ENCODE peak calls at places on chromosomes 7 and 10, in nine cellular contexts. Z is Panc1, F is mesothelial cell of epicardium, W is endodermal cell, R is mucosa of descending colon, H is HFF-Myc, E is psoas muscle, S is BJ, V is heart left ventricle. P is an unnamed sample.

GRCh38 chr7:68720722-68721121 is 877.6 kb upstream of the AUTS2 start:
- DNase-seq in Z (no peak), F (no peak), W (no peak), R (no peak), H (no peak), E (no peak), S (no peak), V (no peak), P (no peak)

GRCh38 chr7:117665393-117665792 is 185.6 kb downstream of the CFTR start:
- DNase-seq in Z (no peak), F (no peak), W (no peak), R (no peak), H (no peak), E (no peak), S (no peak), V (no peak), P (no peak)

GRCh38 chr7:136594739-136595144 is 273.7 kb upstream of the CHRM2 start:
- DNase-seq in Z (no peak), F (no peak), W (no peak), R (no peak), H (no peak), E (no peak), S (no peak), V (no peak), P (no peak)

GRCh38 chr7:123366991-123367390 is 167.2 kb upstream of the SLC13A1 start:
- DNase-seq in Z (no peak), F (no peak), W (no peak), R (no peak), H (no peak), E (no peak), S (no peak), V (no peak), P (no peak)

GRCh38 chr7:40798612-40799011 is 663.8 kb downstream of the SUGCT start:
- DNase-seq in Z (no peak), F (no peak), W (no peak), R (no peak), H (no peak), E (no peak), S (no peak), V (no peak), P (no peak)

GRCh38 chr7:93374345-93374940 is 142.3 kb downstream of the VPS50 start:
- DNase-seq in Z (peak), F (no peak), W (no peak), R (no peak), H (peak), E (no peak), S (peak), V (no peak), P (no peak)

GRCh38 chr7:90383422-90383821 is 19.8 kb upstream of the CLDN12 start:
- DNase-seq in Z (peak), F (no peak), W (no peak), R (no peak), H (no peak), E (no peak), S (no peak), V (no peak), P (no peak)

GRCh38 chr7:73811760-73812168 is 19.0 kb upstream of the CLDN4 start:
- DNase-seq in Z (no peak), F (no peak), W (peak), R (peak), H (no peak), E (peak), S (no peak), V (peak), P (no peak)

GRCh38 chr10:70462349-70462984 is 16.1 kb upstream of the PALD1 start:
- DNase-seq in Z (no peak), F (no peak), W (peak), R (no peak), H (no peak), E (peak), S (no peak), V (peak), P (no peak)

DNA sequence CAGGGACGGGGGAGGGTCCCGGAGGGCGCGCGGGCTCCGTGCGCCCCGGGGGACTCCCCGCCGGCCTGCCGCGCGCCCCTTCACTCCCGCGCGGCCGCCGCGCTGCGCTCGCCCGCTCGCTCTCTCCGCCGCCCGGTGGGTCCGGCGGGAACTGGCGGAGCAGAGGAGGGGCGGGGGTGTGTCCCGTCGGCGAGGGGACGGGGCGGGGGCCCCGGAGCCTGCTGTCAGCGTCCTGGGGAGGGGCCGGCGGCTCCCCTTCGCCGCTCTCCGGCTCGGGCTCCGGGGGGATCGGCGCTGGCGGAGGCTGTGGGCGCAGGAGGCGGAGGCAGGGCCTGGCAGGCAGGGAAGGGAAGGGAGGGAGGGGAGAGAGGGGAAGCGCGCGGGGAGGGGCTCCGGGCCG is at the start of gene SH3PXD2A:
- DNase-seq in Z (no peak), F (peak), W (peak), R (peak), H (no peak), E (peak), S (no peak), V (peak), P (no peak)
- TF ChIP-seq CTCF in Z (peak), F (no peak), W (no peak), R (no peak), H (no peak), E (no peak), S (no peak), V (no peak), P (peak)

GRCh38 chr10:1737222-1738061 is at the start of gene ADARB2:
- DNase-seq in Z (no peak), F (no peak), W (peak), R (no peak), H (no peak), E (no peak), S (no peak), V (peak), P (peak)
- TF ChIP-seq CTCF in Z (no peak), F (no peak), W (no peak), R (no peak), H (no peak), E (no peak), S (no peak), V (no peak), P (no peak)

GRCh38 chr7:33722383-33723096 is 182.8 kb upstream of the BMPER start:
- DNase-seq in Z (no peak), F (peak), W (peak), R (no peak), H (no peak), E (peak), S (no peak), V (no peak), P (peak)
- TF ChIP-seq CTCF in Z (no peak), F (no peak), W (peak), R (no peak), H (no peak), E (no peak), S (no peak), V (no peak), P (no peak)

DNA sequence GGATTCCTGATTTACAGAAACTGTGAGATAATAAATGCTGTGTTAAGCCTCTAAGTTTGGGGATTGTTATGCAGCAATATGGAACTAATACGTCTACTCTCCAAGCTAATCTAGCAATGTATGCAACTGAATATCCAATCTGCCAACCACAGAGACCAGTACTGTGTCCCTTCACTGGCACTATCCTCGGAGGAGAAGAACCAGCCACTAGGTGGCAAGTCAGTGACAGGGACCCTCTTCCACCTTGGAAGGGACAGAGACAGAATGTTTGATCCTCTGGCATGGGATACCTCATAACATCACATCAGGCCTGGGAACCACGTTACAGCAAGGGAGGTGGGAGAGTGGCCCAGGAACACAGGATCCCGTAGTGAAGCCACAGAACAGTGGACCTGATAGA is 96.4 kb downstream of the CREM start:
- DNase-seq in Z (no peak), F (no peak), W (peak), R (no peak), H (no peak), E (no peak), S (no peak), V (no peak), P (no peak)
- TF ChIP-seq CTCF in Z (peak), F (no peak), W (peak), R (no peak), H (peak), E (no peak), S (no peak), V (no peak), P (no peak)

GRCh38 chr7:11613292-11613930 is 218.6 kb downstream of the THSD7A start:
- DNase-seq in Z (no peak), F (no peak), W (peak), R (no peak), H (no peak), E (no peak), S (no peak), V (no peak), P (no peak)
- TF ChIP-seq CTCF in Z (no peak), F (no peak), W (peak), R (no peak), H (no peak), E (no peak), S (no peak), V (no peak), P (no peak)

DNA sequence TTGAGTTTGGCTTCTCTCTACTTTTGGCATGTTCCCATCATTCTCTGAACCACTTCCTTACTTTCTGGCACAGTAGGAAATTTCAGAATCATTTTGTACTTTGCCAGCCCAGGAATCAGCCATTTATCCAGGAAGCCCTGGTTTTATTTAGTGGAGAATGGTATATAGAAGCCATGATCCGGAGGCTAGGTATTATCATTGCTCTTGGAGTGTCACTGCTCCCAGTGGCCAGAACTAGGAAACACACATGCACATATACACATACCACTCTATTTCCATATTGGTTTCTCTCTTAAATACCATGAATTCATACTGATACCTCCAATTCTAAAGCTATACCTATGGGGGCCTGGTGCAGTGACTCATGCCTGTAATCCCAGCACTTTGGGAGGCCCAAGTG is 36.3 kb downstream of the SUFU start:
- DNase-seq in Z (no peak), F (no peak), W (no peak), R (no peak), H (no peak), E (no peak), S (no peak), V (no peak), P (no peak)
- TF ChIP-seq CTCF in Z (no peak), F (peak), W (peak), R (no peak), H (peak), E (peak), S (peak), V (peak), P (peak)

DNA sequence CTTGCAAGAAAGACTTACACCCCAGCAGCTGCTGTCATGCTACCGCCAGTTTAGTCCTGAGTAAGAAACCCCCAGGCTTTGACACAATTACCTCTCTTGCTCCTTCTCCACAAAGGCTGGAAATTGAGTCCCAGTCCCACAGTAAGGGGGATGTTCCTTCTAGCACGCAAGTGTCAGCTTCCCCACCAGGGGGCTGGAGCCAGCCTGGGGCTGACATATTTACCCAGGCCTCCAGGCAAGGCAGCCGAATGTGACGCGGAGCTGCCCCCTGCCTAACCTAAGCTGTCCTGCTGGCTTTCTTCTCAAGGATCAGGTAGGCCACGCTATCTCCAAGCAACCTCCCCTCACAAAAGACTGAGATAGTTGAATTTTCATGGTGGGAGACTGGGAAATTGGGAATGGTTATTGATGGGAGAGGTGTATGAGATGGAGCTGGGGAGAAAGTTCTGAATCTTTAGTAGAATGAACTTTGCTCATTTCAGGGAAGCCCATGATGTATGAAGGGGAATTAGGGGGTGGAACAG is 19.2 kb upstream of the BMPER start:
- DNase-seq in Z (no peak), F (no peak), W (peak), R (no peak), H (no peak), E (no peak), S (no peak), V (no peak), P (no peak)
- TF ChIP-seq CTCF in Z (peak), F (peak), W (peak), R (no peak), H (peak), E (no peak), S (peak), V (no peak), P (peak)

GRCh38 chr7:32900415-32900814 is 8.9 kb upstream of the KBTBD2 start:
- DNase-seq in Z (no peak), F (no peak), W (no peak), R (no peak), H (no peak), E (no peak), S (no peak), V (no peak), P (no peak)

GRCh38 chr7:32901629-32902028 is 10.1 kb upstream of the KBTBD2 start:
- DNase-seq in Z (no peak), F (no peak), W (no peak), R (no peak), H (no peak), E (no peak), S (no peak), V (no peak), P (no peak)

GRCh38 chr7:32910195-32910594 is 18.6 kb upstream of the KBTBD2 start:
- DNase-seq in Z (no peak), F (no peak), W (no peak), R (no peak), H (no peak), E (no peak), S (no peak), V (no peak), P (no peak)

DNA sequence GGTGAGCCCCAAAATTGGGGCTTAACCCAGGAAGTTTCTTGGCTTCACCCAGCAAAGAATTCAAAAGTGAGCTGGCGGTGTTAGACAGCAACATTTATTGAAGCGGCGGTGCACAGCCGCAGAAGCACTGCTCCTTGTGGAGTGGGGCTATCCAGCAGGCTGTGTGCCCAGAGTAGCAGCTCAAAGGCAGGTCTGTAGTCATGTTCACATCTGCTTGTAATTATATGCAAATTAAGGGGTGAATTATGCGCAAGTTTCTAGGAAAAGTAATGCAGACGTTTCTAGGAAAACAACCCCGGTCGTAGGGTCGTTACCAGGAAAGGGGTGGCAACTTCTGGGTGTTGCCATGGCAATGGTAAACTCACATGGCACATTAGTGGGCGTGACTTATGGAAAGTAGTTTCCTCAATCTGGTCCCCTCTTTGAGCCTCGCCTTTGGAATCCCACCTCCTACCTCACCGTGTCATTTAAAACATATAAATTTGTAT is 13.7 kb upstream of the KBTBD2 start:
- DNase-seq in Z (no peak), F (no peak), W (peak), R (peak), H (peak), E (peak), S (peak), V (peak), P (peak)
- TF ChIP-seq CTCF in Z (no peak), F (no peak), W (peak), R (no peak), H (no peak), E (no peak), S (peak), V (no peak), P (no peak)

GRCh38 chr10:125734823-125735222 is 15.3 kb downstream of the EDRF1 start:
- DNase-seq in Z (no peak), F (no peak), W (no peak), R (no peak), H (no peak), E (no peak), S (no peak), V (no peak), P (no peak)
- TF ChIP-seq CTCF in Z (peak), F (peak), W (peak), R (no peak), H (no peak), E (no peak), S (no peak), V (no peak), P (peak)

P was measured in osteocyte.